ENCODE peak calls at places on chromosomes 12 and 14, in six cellular contexts. D is IMR-90, U is neuronal stem cell, R is mesenchymal stem cell, Y is H1, A is trophoblast cell. S is an unnamed sample.

GRCh38 chr12:75571204-75571603 is 59.8 kb upstream of the KRR1 start:
- DNase-seq in D (no peak), U (no peak), R (no peak), Y (no peak), A (no peak), S (no peak)

GRCh38 chr12:115672506-115673080 is 604.9 kb downstream of the MED13L start:
- DNase-seq in D (no peak), U (no peak), R (no peak), Y (no peak), A (no peak), S (no peak)

GRCh38 chr12:114679942-114680341 is 4.0 kb downstream of the TBX3 start:
- DNase-seq in D (no peak), U (no peak), R (no peak), Y (no peak), A (no peak), S (no peak)

GRCh38 chr12:21764950-21765349 is 9.6 kb downstream of the KCNJ8 start:
- DNase-seq in D (no peak), U (no peak), R (no peak), Y (no peak), A (no peak), S (no peak)

GRCh38 chr12:42916143-42916542 is 326.6 kb upstream of the PRICKLE1 start:
- DNase-seq in D (no peak), U (no peak), R (no peak), Y (no peak), A (no peak), S (no peak)

GRCh38 chr12:45522227-45522626 is 207.3 kb upstream of the ARID2 start:
- DNase-seq in D (no peak), U (no peak), R (no peak), Y (no peak), A (no peak), S (no peak)

GRCh38 chr12:6112004-6112403 is 12.5 kb downstream of the VWF start:
- DNase-seq in D (no peak), U (no peak), R (no peak), Y (no peak), A (peak; percentile 33), S (no peak)

GRCh38 chr14:89187501-89187900 is 229.5 kb downstream of the FOXN3 start:
- DNase-seq in D (no peak), U (no peak), R (no peak), Y (no peak), A (peak; percentile 17), S (no peak)

GRCh38 chr14:103894723-103895059 is 33.6 kb upstream of the TDRD9 start:
- DNase-seq in D (no peak), U (no peak), R (no peak), Y (no peak), A (no peak), S (no peak)

GRCh38 chr12:16323010-16323409 is 24.4 kb upstream of the MGST1 start:
- DNase-seq in D (peak; percentile 42), U (no peak), R (no peak), Y (no peak), A (no peak), S (no peak)

GRCh38 chr14:29126361-29126760 is 359.8 kb downstream of the FOXG1 start:
- DNase-seq in D (peak; percentile 8), U (no peak), R (no peak), Y (no peak), A (peak; percentile 87), S (no peak)

GRCh38 chr14:72892103-72892878 is 1.6 kb downstream of the DPF3 start:
- DNase-seq in D (peak; percentile 43), U (no peak), R (peak; percentile 48), Y (no peak), A (peak; percentile 31), S (peak; percentile 45)

GRCh38 chr12:12715459-12716150 is 1.6 kb upstream of the CDKN1B start:
- DNase-seq in D (no peak), U (no peak), R (peak; percentile 24), Y (no peak), A (no peak), S (no peak)

GRCh38 chr14:47674546-47675238 is 713 bp downstream of the MDGA2 start:
- DNase-seq in D (no peak), U (peak; percentile 36), R (peak; percentile 44), Y (no peak), A (no peak), S (peak; percentile 55)

GRCh38 chr14:87409401-87409800 is 583.6 kb downstream of the GALC start:
- DNase-seq in D (peak; percentile 65), U (no peak), R (peak; percentile 78), Y (no peak), A (no peak), S (peak; percentile 31)

GRCh38 chr12:10940389-10940788 is 1.3 kb upstream of the TAS2R14 start:
- DNase-seq in D (peak; percentile 87), U (no peak), R (peak; percentile 33), Y (no peak), A (peak; percentile 91), S (peak; percentile 84)

GRCh38 chr12:62737201-62737600 is 197.7 kb downstream of the PPM1H start:
- DNase-seq in D (no peak), U (no peak), R (no peak), Y (no peak), A (no peak), S (no peak)

GRCh38 chr12:107492393-107493134 is 193.0 kb upstream of the PWP1 start:
- DNase-seq in D (no peak), U (no peak), R (no peak), Y (no peak), A (no peak), S (no peak)

GRCh38 chr12:30822385-30823139 is 67.8 kb upstream of the CAPRIN2 start:
- DNase-seq in D (peak; percentile 10), U (peak; percentile 35), R (peak; percentile 69), Y (no peak), A (peak; percentile 31), S (peak; percentile 76)

GRCh38 chr12:121004253-121004815 is 12.0 kb downstream of the C12orf43 start:
- DNase-seq in D (no peak), U (no peak), R (no peak), Y (no peak), A (no peak), S (no peak)

GRCh38 chr14:92352158-92352985 is 29.4 kb downstream of the SLC24A4 start:
- DNase-seq in D (no peak), U (peak; percentile 47), R (no peak), Y (peak; percentile 10), A (peak; percentile 5), S (peak; percentile 61)

GRCh38 chr12:80196419-80196818 is 97.1 kb downstream of the OTOGL start:
- DNase-seq in D (no peak), U (no peak), R (no peak), Y (no peak), A (no peak), S (no peak)

GRCh38 chr14:22113401-22113800 is 439.8 kb upstream of the OR4E1 start:
- DNase-seq in D (no peak), U (no peak), R (no peak), Y (no peak), A (no peak), S (peak; percentile 7)

DNA sequence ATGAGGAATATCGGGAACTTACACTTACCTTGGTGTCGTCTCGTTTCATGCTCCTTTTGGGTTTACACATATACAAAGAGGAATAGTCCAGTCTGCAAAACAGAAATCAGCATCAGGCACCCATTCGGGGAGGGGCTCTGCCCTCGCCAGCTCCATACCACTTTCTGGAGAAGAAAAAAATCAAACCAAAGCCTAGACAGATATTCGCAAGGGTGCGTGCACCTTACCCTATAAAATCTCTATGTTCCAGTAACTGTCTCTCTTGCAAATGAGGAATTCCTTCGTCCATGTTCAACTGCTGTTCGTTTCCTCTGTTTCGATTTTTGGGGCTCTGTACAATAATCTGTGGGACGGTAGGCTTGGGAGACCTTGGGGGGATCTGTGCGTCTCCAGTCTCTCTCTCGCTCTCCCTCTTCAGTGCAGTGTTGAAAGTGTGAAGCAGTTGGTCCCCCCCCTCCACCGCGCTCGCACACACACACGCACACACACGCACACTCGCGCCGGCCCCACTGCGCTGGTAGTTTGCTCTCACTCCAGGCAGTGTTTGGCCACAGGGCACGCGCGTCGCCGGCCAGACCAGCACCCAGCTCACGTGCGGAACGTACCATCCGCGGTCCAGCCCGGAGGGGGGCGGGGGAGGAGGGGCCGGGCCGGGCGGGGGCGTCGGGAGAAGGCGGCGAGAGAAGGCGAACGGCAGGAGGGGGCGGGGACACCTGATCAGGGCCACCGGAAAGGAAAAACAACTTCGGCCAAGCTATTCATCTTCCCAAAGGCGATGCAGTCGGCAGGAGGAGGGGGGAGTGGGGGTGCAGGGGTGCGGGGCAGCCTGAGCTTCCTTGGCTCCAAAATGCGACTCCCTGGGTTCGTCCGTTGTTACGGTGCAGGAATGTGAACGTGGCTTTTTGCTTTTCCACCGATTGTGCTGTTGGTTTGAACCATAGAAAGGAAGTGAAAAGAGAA is at the start of gene BHLHE41:
- DNase-seq in D (peak; percentile 36), U (peak; percentile 51), R (peak; percentile 64), Y (no peak), A (peak; percentile 66), S (peak; percentile 60)
- H3K23ac ChIP-seq in D (peak within 1 kb of the TSS; percentile 46), U (peak within 1 kb of the TSS; percentile 17), R (peak within 1 kb of the TSS; percentile 77), Y (no peak within 1 kb of the TSS), A (no peak within 1 kb of the TSS), S (no peak within 1 kb of the TSS)

GRCh38 chr14:34453226-34453625 is 8.8 kb downstream of the SPTSSA start:
- DNase-seq in D (no peak), U (no peak), R (no peak), Y (no peak), A (peak; percentile 20), S (no peak)
- H3K36me3 ChIP-seq in D (peaks cover 26% of the 10 kb centered on the region), U (peaks cover 2% of the 10 kb centered on the region), R (peaks cover 55% of the 10 kb centered on the region), Y (no peaks in the 10 kb centered on the region), A (peaks cover 3% of the 10 kb centered on the region), S (peaks cover 2% of the 10 kb centered on the region)

DNA sequence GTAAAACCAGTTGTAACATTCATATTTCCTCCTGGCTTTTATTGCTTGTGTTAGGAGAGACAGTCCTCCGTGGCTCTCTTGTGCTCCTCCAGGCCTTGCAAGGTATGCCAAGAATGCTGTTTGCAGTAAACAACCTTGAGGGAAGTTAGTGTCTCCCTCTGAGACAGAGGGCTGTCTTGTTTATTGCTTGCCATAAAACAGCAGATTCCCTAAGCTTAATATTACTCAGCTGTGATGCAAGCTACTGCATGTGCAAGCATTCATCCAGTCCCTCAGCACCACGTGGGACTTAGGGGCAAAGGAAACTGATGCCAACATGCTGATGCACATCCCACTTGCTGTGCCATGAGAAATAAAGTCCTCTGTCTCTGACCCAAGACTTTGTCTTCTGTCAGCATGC is 6.6 kb downstream of the POMT2 start:
- DNase-seq in D (peak; percentile 89), U (no peak), R (peak; percentile 94), Y (no peak), A (peak; percentile 82), S (peak; percentile 94)
- H4K8ac ChIP-seq in D (peak overlapping the region; percentile 45), U (no peak overlapping the region), R (no peak overlapping the region), Y (no peak overlapping the region), A (no peak overlapping the region), S (no peak overlapping the region)

DNA sequence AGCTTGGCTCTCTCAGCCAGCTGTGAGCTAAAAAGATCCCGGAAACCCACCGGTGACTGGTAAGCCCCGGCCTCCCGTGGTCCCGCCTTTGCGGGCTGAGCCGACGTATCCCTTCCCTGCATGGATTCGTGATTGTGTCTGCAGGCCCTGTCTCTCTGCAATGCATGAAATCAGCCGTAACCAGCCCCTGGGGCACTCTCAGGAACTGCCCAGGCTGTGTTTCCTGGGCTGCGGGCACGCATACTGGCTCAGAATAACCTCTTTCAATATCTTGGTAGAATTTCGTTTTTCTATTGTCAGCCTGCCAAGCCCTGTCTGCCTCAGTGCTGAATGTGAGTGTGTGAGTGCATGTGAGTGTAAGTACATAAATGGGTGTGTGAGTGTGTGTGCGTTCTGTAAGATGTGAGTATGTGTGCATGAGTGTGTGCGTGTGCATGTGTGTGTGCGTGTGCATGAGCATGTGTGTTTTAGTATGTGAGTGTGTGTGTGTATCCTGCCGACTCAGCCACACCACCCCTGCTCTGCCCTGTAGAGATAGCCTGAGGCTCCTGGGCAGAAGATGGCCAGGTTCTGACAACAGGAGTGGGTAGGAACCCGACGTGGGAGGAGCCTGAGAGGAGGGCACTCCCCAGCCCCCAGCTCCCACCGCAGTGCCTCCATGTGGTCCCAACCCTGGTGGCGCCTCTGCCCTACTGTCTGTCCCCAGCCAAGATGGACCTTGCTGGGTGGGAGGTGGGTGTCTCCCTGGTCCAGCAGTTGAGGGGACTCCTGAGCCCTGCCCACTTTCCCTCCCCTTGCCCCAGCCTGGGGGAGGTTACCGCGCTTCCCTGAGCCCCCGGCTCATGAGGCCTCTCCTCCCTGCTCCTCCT is 268.8 kb downstream of the ADGRD1 start:
- DNase-seq in D (no peak), U (peak; percentile 37), R (no peak), Y (no peak), A (no peak), S (no peak)
- H3K23ac ChIP-seq in D (no peak overlapping the region), U (peak overlapping the region; percentile 73), R (no peak overlapping the region), Y (no peak overlapping the region), A (no peak overlapping the region), S (no peak overlapping the region)

S was measured in mesendoderm.